ENCODE peak calls at places on chromosome 7, in nine cellular contexts. K is GM23338, E is stomach, X is prostate gland, T is HepG2, O is HL-60, Y is HCT116, F is Panc1, U is spleen. J is an unnamed sample.
A peak's percentile ranks its signal among the peaks of the same experiment; 100 is the strongest.

GRCh38 chr7:26011039-26011696 is 140.8 kb upstream of the NFE2L3 start:
- DNase-seq in K (no peak), E (no peak), X (no peak), T (no peak), O (no peak), Y (no peak), F (no peak), U (no peak), J (peak; percentile 12)

GRCh38 chr7:132485600-132486594 is 90.4 kb downstream of the PLXNA4 start:
- DNase-seq in K (peak; percentile 17), E (peak; percentile 86), X (no peak), T (no peak), O (no peak), Y (no peak), F (no peak), U (no peak), J (no peak)

GRCh38 chr7:41779918-41780317 is 77.0 kb upstream of the INHBA start:
- DNase-seq in K (no peak), E (no peak), X (no peak), T (no peak), O (peak; percentile 75), Y (no peak), F (no peak), U (no peak), J (no peak)

GRCh38 chr7:37488163-37488759 is 39.6 kb upstream of the ELMO1 start:
- DNase-seq in K (peak; percentile 11), E (no peak), X (no peak), T (no peak), O (peak; percentile 55), Y (no peak), F (no peak), U (no peak), J (no peak)

GRCh38 chr7:18144171-18144570 is 116.5 kb upstream of the PRPS1L1 start:
- DNase-seq in K (no peak), E (no peak), X (no peak), T (no peak), O (peak; percentile 33), Y (no peak), F (no peak), U (no peak), J (no peak)

GRCh38 chr7:80496586-80496985 is 15.3 kb downstream of the GNAT3 start:
- DNase-seq in K (no peak), E (no peak), X (no peak), T (no peak), O (no peak), Y (no peak), F (no peak), U (no peak), J (no peak)

GRCh38 chr7:73799282-73800141 is 29.4 kb upstream of the CLDN3 start:
- DNase-seq in K (no peak), E (no peak), X (no peak), T (peak; percentile 34), O (no peak), Y (peak; percentile 78), F (no peak), U (no peak), J (no peak)

GRCh38 chr7:85630904-85631582 is 444.2 kb upstream of the SEMA3D start:
- DNase-seq in K (no peak), E (no peak), X (no peak), T (peak; percentile 5), O (no peak), Y (no peak), F (no peak), U (no peak), J (no peak)

GRCh38 chr7:29100857-29101256 is 45.5 kb downstream of the CPVL start:
- DNase-seq in K (no peak), E (no peak), X (no peak), T (no peak), O (no peak), Y (no peak), F (no peak), U (no peak), J (no peak)

GRCh38 chr7:30893357-30893756 is 18.3 kb upstream of the AQP1 start:
- DNase-seq in K (no peak), E (no peak), X (no peak), T (no peak), O (no peak), Y (no peak), F (no peak), U (no peak), J (no peak)

GRCh38 chr7:21345361-21345760 is 82.5 kb upstream of the SP4 start:
- DNase-seq in K (peak; percentile 19), E (no peak), X (no peak), T (no peak), O (no peak), Y (no peak), F (no peak), U (no peak), J (no peak)

GRCh38 chr7:126768836-126769235 is 483.9 kb downstream of the GRM8 start:
- DNase-seq in K (no peak), E (no peak), X (no peak), T (no peak), O (no peak), Y (no peak), F (no peak), U (no peak), J (no peak)

GRCh38 chr7:43501881-43502280 is 81.0 kb upstream of the STK17A start:
- DNase-seq in K (no peak), E (no peak), X (no peak), T (peak; percentile 94), O (no peak), Y (no peak), F (no peak), U (no peak), J (no peak)

GRCh38 chr7:128790297-128791037 is 1.3 kb upstream of the CCDC136 start:
- DNase-seq in K (peak; percentile 62), E (no peak), X (no peak), T (no peak), O (no peak), Y (no peak), F (no peak), U (no peak), J (no peak)

GRCh38 chr7:76507723-76508406 is 2.5 kb upstream of the UPK3B start:
- DNase-seq in K (peak; percentile 4), E (no peak), X (no peak), T (no peak), O (peak; percentile 86), Y (no peak), F (no peak), U (peak; percentile 64), J (no peak)

DNA sequence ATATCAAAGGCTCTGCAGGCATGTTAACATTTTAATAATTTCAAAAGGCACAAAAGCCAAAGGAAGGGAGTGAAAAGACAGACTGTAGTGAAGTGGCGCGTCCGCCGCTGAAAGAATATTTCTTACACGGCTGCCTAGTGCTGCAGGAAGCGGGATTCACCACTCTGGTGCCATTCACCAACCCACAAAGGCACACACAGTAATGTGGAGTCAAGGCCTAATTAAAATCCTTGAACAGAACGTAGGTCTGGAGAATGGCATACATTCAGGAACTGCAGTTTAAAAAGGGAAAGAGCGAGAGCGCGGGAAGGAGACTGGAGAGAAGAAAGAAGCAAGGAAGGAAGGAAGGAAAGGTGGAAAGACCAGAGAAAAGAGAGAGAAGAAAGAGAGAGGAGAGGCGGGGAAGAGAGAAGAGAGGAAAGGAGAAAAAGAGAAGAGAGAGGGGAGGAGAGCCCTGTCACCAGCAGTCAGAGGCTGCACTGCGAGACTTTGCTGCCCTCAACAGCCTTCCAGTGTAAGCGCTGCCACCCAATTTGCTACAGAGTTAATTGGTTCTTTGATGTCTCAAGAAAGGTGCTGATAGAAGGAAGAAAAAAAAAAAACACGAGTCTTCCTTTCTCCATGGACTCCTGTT is 554.0 kb downstream of the MDFIC start:
- DNase-seq in K (peak; percentile 68), E (no peak), X (no peak), T (no peak), O (peak; percentile 11), Y (no peak), F (no peak), U (no peak), J (peak; percentile 15)
- TF ChIP-seq CTCF in K (peak; percentile 69), E (no peak), X (no peak), T (peak; percentile 40), O (peak; percentile 9), Y (no peak), F (peak; percentile 66), U (no peak), J (peak; percentile 16)

GRCh38 chr7:24720283-24720682 is 37.0 kb downstream of the GSDME start:
- DNase-seq in K (no peak), E (no peak), X (no peak), T (no peak), O (no peak), Y (no peak), F (no peak), U (no peak), J (no peak)

GRCh38 chr7:24717247-24717622 is 40.0 kb downstream of the GSDME start:
- DNase-seq in K (no peak), E (no peak), X (no peak), T (no peak), O (no peak), Y (no peak), F (no peak), U (peak; percentile 67), J (no peak)

GRCh38 chr7:24718431-24718831 is 38.8 kb downstream of the GSDME start:
- DNase-seq in K (no peak), E (no peak), X (no peak), T (no peak), O (no peak), Y (no peak), F (no peak), U (peak; percentile 75), J (no peak)

GRCh38 chr7:24717694-24718320 is 39.5 kb downstream of the GSDME start:
- DNase-seq in K (no peak), E (no peak), X (no peak), T (no peak), O (no peak), Y (no peak), F (no peak), U (peak; percentile 71), J (no peak)

DNA sequence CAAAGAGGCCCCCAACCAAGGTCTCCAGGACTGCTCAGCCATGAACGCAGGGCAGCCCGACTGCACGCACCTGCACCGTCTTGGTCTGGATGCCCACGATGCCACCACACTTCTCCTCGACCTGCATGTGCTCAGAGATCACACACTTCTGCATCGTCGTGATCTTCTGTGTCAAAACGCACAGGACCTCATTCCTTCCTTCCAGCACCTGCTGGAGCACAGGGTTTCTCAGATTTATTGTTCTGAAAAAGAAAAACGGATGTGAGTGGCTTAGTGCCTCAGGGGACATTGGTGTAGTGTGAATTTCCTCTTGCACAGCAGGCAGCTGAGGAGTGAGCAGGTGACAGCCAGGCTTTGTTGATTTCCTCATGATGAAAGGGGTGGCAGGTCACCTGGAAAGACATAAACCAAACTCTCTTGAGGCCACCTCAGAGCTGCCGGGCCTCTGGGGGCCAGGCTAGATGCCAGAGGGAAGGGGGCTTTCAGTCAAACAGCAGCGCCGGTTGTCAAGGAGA is 38.2 kb downstream of the GSDME start:
- DNase-seq in K (no peak), E (no peak), X (no peak), T (no peak), O (no peak), Y (no peak), F (no peak), U (peak; percentile 79), J (no peak)
- TF ChIP-seq POLR2AphosphoS5 in K (no peak), E (no peak), X (no peak), T (no peak), O (no peak), Y (no peak), F (no peak), U (peak; percentile 57), J (no peak)

GRCh38 chr7:45145881-45146280 is 11.7 kb upstream of the RAMP3 start:
- DNase-seq in K (no peak), E (no peak), X (no peak), T (no peak), O (no peak), Y (no peak), F (no peak), U (peak; percentile 56), J (no peak)
- H3K4me3 ChIP-seq in K (no peak overlapping the region), E (no peak overlapping the region), X (no peak overlapping the region), T (no peak overlapping the region), O (no peak overlapping the region), Y (no peak overlapping the region), F (no peak overlapping the region), U (no peak overlapping the region), J (no peak overlapping the region)

GRCh38 chr7:81501220-81501619 is 268.6 kb downstream of the HGF start:
- DNase-seq in K (no peak), E (no peak), X (no peak), T (no peak), O (no peak), Y (peak; percentile 13), F (no peak), U (no peak), J (no peak)
- TF ChIP-seq CTCF in K (peak; percentile 45), E (no peak), X (no peak), T (no peak), O (no peak), Y (peak; percentile 95), F (peak; percentile 31), U (no peak), J (no peak)